ENCODE peak calls at places on chromosomes 13 and 19, in nine cellular contexts. F, X, T, R, Z, I, P, V and O are unnamed samples.

GRCh38 chr19:45852941-45853340 is 10.0 kb downstream of the SYMPK start:
- DNase-seq in V (no peak), F (no peak), I (no peak), T (no peak), P (no peak), R (no peak), Z (no peak), X (no peak), O (no peak)

GRCh38 chr13:48776396-48776795 is 122.7 kb downstream of the CYSLTR2 start:
- DNase-seq in X (peak), T (no peak), P (no peak), I (peak), V (no peak), F (no peak), R (no peak), Z (no peak), O (no peak)

GRCh38 chr19:11578342-11579142 is 1.1 kb upstream of the ACP5 start:
- DNase-seq in R (peak), T (peak), P (no peak), X (no peak), I (no peak), F (peak), V (peak), Z (no peak), O (peak)

GRCh38 chr13:21395953-21396352 is 63.1 kb downstream of the ZDHHC20 start:
- DNase-seq in P (no peak), I (no peak), Z (no peak), R (no peak), X (no peak), T (no peak), F (no peak), V (no peak), O (no peak)

GRCh38 chr13:80360298-80360827 is 19.4 kb upstream of the SPRY2 start:
- DNase-seq in Z (no peak), X (no peak), P (no peak), T (no peak), I (no peak), F (no peak), V (no peak), R (no peak), O (no peak)

GRCh38 chr19:56101746-56102535 is 19.2 kb downstream of the ZNF787 start:
- DNase-seq in Z (no peak), P (no peak), V (peak), T (no peak), R (no peak), F (no peak), X (no peak), I (no peak), O (no peak)

GRCh38 chr13:112240076-112240475 is 136.1 kb upstream of the SPACA7 start:
- DNase-seq in P (no peak), I (no peak), R (no peak), X (no peak), T (no peak), F (no peak), Z (no peak), V (no peak), O (no peak)

GRCh38 chr13:93235258-93236015 is 8.8 kb downstream of the GPC6 start:
- DNase-seq in T (no peak), I (peak), F (no peak), R (no peak), V (no peak), Z (no peak), P (no peak), X (peak), O (no peak)

GRCh38 chr13:72221276-72221962 is 354.4 kb upstream of the DACH1 start:
- DNase-seq in X (no peak), F (peak), Z (no peak), T (no peak), R (peak), V (no peak), I (peak), P (no peak), O (peak)

GRCh38 chr19:43425567-43426392 is 11.1 kb downstream of the TEX101 start:
- DNase-seq in T (no peak), R (peak), Z (no peak), V (no peak), P (no peak), F (no peak), X (peak), I (peak), O (no peak)

GRCh38 chr19:869245-870177 is 10.0 kb downstream of the CFD start:
- DNase-seq in V (peak), R (peak), X (peak), F (no peak), I (peak), Z (peak), P (peak), T (no peak), O (no peak)

GRCh38 chr19:7013678-7014077 is 7.6 kb downstream of the MBD3L2B start:
- DNase-seq in F (no peak), R (no peak), V (no peak), P (no peak), T (no peak), I (peak), Z (no peak), X (no peak), O (no peak)

GRCh38 chr19:38047048-38047435 is 140.0 kb downstream of the SIPA1L3 start:
- DNase-seq in I (no peak), X (no peak), P (no peak), R (no peak), V (no peak), Z (no peak), T (no peak), F (no peak), O (no peak)

GRCh38 chr13:67224148-67224846 is 5.8 kb downstream of the PCDH9 start:
- DNase-seq in V (peak), X (peak), R (peak), P (peak), Z (peak), I (peak), F (peak), T (peak), O (peak)

GRCh38 chr13:95323930-95324662 is 22.8 kb upstream of the ABCC4 start:
- DNase-seq in X (no peak), T (no peak), P (no peak), Z (no peak), V (no peak), F (no peak), R (no peak), I (no peak), O (peak)

GRCh38 chr13:33017410-33017929 is 1.2 kb downstream of the KL start:
- DNase-seq in T (peak), V (peak), P (no peak), F (peak), Z (no peak), R (peak), X (peak), I (peak), O (peak)

GRCh38 chr13:114122591-114123211 is 9.7 kb downstream of the RASA3 start:
- DNase-seq in F (no peak), I (no peak), R (no peak), X (no peak), T (no peak), P (no peak), V (no peak), Z (no peak), O (no peak)

GRCh38 chr13:113751491-113751890 is 7.5 kb upstream of the TMEM255B start:
- DNase-seq in T (no peak), Z (no peak), V (no peak), R (no peak), F (no peak), I (no peak), X (no peak), P (no peak), O (no peak)

GRCh38 chr13:93522486-93522885 is 295.9 kb downstream of the GPC6 start:
- DNase-seq in Z (no peak), T (no peak), R (no peak), X (peak), I (no peak), F (no peak), P (no peak), V (no peak), O (no peak)

GRCh38 chr13:25281937-25282332 is 5.4 kb downstream of the MTMR6 start:
- DNase-seq in P (no peak), T (no peak), X (no peak), Z (no peak), F (no peak), I (no peak), R (no peak), V (no peak), O (no peak)

GRCh38 chr19:42246143-42246868 is 3.9 kb upstream of the GSK3A start:
- DNase-seq in P (peak), V (peak), I (peak), Z (peak), X (peak), R (peak), F (peak), T (peak), O (peak)

GRCh38 chr19:32186542-32187330 is 158.7 kb upstream of the ZNF507 start:
- DNase-seq in X (no peak), Z (no peak), R (no peak), F (no peak), I (no peak), P (no peak), V (no peak), T (no peak), O (no peak)

GRCh38 chr13:49140910-49141611 is 79.1 kb upstream of the MLNR start:
- DNase-seq in V (no peak), R (no peak), X (no peak), F (no peak), Z (no peak), T (no peak), P (no peak), I (no peak), O (no peak)

GRCh38 chr13:98142427-98143156 is at the start of gene FARP1:
- DNase-seq in V (peak), R (peak), Z (no peak), F (peak), T (no peak), I (peak), P (no peak), X (peak), O (peak)

GRCh38 chr19:3357362-3357730 is 9.0 kb upstream of the NFIC start:
- DNase-seq in V (no peak), Z (no peak), X (no peak), F (no peak), I (no peak), P (no peak), T (no peak), R (no peak), O (no peak)

GRCh38 chr13:112781881-112782361 is 92.1 kb downstream of the ATP11A start:
- DNase-seq in T (no peak), P (no peak), X (no peak), R (no peak), I (no peak), Z (no peak), V (peak), F (no peak), O (no peak)

GRCh38 chr19:51036519-51036918 is 1.7 kb upstream of the KLK12 start:
- DNase-seq in X (no peak), F (no peak), P (no peak), V (no peak), R (no peak), Z (no peak), T (no peak), I (no peak), O (no peak)

DNA sequence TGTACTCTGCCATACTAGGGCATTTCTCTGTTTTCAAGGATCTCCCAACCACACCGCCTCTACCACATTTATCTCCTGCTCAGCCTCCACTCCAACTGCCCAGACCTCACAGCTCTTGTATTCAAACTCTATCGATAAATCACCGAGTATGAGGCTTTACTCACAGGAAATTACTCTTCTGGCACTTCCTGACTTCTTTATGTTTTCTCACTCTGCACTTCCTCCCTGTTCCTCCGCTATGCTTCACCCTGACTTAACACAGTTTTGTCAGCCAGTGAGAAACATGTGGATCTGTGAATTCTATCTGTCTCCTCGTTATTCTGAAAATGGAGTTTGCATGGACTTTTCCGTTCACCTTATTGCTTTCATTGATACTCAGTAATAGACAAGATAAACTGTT is 2.6 kb upstream of the CARD8 start:
- DNase-seq in I (peak), F (no peak), X (no peak), R (no peak), V (no peak), T (peak), P (no peak), Z (no peak), O (no peak)
- TF ChIP-seq CTCF in I (no peak), F (no peak), X (no peak), R (no peak), V (no peak), T (no peak), P (no peak), Z (no peak), O (no peak)

DNA sequence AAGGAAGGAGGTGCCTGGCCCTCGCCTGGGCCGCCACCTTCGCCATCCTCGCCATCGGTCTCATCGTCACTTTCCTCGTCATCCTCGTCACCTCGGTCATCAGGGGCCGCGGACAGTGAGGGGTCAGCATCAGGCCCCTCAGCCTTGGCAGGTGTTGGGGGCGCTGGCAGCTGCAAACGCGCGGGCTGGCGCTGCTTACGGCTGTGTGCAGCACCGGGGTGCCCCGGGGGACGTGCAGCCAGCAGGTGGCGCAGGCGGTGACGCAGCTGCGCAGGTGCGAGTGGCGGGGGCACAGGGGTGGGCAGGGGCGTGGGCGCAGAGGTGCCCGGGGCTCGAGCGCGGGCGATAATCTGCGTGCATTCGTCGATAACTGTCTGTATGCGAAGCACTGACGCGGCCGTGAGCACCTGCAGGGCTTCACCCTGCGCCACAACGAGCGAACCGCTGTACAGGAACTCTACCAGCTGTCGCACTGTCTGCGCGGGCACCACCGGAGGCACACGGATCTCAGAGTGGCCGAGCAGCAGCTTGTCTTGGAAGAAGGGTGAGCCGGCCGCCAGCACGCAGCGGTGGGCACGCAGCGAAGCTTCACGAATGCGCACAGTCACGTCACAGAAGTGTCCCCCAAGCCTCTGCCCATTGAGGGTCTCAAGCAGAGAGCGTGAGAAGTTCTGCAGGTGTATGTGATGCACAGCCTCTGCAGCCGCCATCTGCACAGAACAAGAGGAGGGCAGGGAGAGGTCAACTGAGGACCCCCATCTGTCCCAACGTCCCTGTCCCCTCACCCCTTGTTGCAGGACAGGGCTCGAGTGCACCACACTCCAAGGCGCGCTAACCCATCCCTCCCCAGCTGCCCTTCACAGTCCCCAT is 2.4 kb downstream of the ZBTB45 start:
- DNase-seq in F (peak), P (no peak), X (no peak), I (no peak), Z (no peak), R (no peak), V (no peak), T (no peak), O (no peak)
- TF ChIP-seq CTCF in F (no peak), P (no peak), X (no peak), I (no peak), Z (peak), R (peak), V (no peak), T (no peak), O (no peak)

GRCh38 chr13:30881191-30881651 is 24.9 kb upstream of the MEDAG start:
- DNase-seq in P (peak), X (no peak), V (peak), F (no peak), Z (no peak), R (no peak), T (no peak), I (no peak), O (no peak)

GRCh38 chr13:30882996-30883766 is 22.9 kb upstream of the MEDAG start:
- DNase-seq in T (no peak), X (no peak), I (no peak), F (no peak), Z (no peak), R (no peak), V (no peak), P (no peak), O (no peak)

GRCh38 chr13:30880151-30880551 is 25.9 kb upstream of the MEDAG start:
- DNase-seq in P (no peak), V (no peak), Z (no peak), F (no peak), R (no peak), X (peak), T (no peak), I (peak), O (no peak)

GRCh38 chr13:30881931-30882899 is 23.9 kb upstream of the MEDAG start:
- DNase-seq in P (no peak), I (no peak), R (no peak), T (no peak), V (no peak), F (no peak), X (no peak), Z (no peak), O (no peak)

DNA sequence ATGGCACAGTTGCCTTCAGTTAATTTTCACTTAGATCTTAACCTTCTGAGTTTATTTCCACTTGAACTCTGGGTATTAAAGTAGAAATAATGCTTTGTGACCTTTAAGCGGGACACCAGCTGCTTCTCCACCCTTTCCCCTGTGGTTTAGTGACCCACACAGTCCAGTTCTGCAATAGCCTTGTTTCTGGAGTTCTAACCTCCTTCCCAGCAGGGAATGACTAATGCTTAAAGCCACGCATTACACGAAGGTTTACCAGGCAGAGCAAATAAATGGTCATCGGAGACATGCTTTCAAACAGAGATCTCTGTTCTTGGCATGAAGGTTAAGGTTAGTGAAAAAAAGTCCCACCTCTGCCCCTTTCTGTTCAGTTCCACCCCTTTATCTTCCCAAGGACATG is 25.3 kb upstream of the MEDAG start:
- DNase-seq in F (no peak), P (no peak), X (peak), T (no peak), R (no peak), Z (peak), I (peak), V (no peak), O (no peak)
- TF ChIP-seq CTCF in F (no peak), P (no peak), X (peak), T (no peak), R (no peak), Z (no peak), I (no peak), V (no peak), O (no peak)

DNA sequence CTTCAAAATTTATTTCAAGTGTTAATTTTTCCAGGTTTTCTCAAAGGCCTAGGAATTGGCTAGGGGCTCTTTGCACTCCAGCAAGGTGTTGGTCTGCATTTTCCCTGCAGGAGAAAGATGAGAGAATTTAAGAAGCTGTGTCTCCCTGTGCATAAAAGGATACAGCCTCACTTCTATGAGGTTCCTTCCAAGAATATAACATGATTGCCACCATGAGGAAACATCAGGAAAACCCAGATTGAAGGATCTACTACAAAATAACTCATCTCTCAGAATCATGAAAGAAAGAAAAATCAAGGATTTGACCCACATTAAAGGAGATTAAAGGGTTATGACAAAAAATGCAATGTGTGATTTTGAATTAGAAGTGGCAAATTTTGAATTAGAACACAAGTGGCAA is 69.9 kb downstream of the RUBCNL start:
- DNase-seq in P (no peak), R (no peak), F (no peak), T (no peak), I (peak), V (no peak), X (no peak), Z (no peak), O (no peak)
- TF ChIP-seq CTCF in P (no peak), R (no peak), F (no peak), T (no peak), I (peak), V (no peak), X (no peak), Z (peak), O (no peak)

GRCh38 chr13:73913043-73913740 is 221.0 kb downstream of the KLF12 start:
- DNase-seq in X (peak), V (no peak), I (peak), R (peak), T (no peak), Z (no peak), P (no peak), F (no peak), O (no peak)
- TF ChIP-seq CTCF in X (no peak), V (no peak), I (no peak), R (no peak), T (no peak), Z (no peak), P (no peak), F (no peak), O (no peak)